ENCODE peak calls at places on chromosomes 5 and 9, in six cellular contexts. B is fibroblast of lung, S is MM.1S, V is GM23248, O is PC-3, L is GM23338. N is an unnamed sample. For H3K4me1, the result is how much of the 10 kb centered on the place peaks cover.

GRCh38 chr9:113131689-113132151 is 19.1 kb upstream of the SLC31A2 start:
- DNase-seq in S (peak), O (peak), V (peak), B (peak), L (peak), N (peak)

GRCh38 chr9:70113403-70114022 is 69.9 kb downstream of the MAMDC2 start:
- DNase-seq in O (peak), L (peak), B (peak), V (peak), S (peak), N (peak)

GRCh38 chr9:121692606-121693505 is 41.4 kb downstream of the DAB2IP start:
- DNase-seq in O (peak), B (no peak), S (no peak), V (peak), L (peak), N (peak)

GRCh38 chr5:61811052-61811451 is 479.0 kb downstream of the ZSWIM6 start:
- DNase-seq in O (no peak), V (peak), S (no peak), L (no peak), B (no peak), N (no peak)

GRCh38 chr9:112789493-112789892 is 38.9 kb downstream of the SNX30 start:
- DNase-seq in V (peak), B (no peak), L (no peak), O (no peak), S (peak), N (no peak)

GRCh38 chr5:73960426-73960825 is 334.4 kb downstream of the ARHGEF28 start:
- DNase-seq in L (no peak), O (no peak), B (no peak), S (no peak), V (no peak), N (no peak)

GRCh38 chr5:117681431-117681830 is 1106.8 kb upstream of the SEMA6A start:
- DNase-seq in S (peak), V (no peak), B (no peak), O (no peak), L (no peak), N (no peak)

GRCh38 chr5:138210985-138211384 is 2.1 kb downstream of the CDC23 start:
- DNase-seq in V (no peak), B (no peak), L (no peak), S (no peak), O (no peak), N (no peak)

GRCh38 chr5:56094579-56095361 is 100.0 kb upstream of the IL6ST start:
- DNase-seq in O (no peak), B (no peak), S (no peak), V (no peak), L (no peak), N (no peak)

GRCh38 chr5:68245325-68245724 is 29.8 kb downstream of the PIK3R1 start:
- DNase-seq in V (peak), L (no peak), O (no peak), B (peak), S (no peak), N (no peak)

GRCh38 chr9:81125446-81126092 is 563.8 kb downstream of the TLE1 start:
- DNase-seq in V (no peak), B (no peak), S (no peak), O (peak), L (no peak), N (no peak)

GRCh38 chr5:17255471-17256016 is 38.1 kb downstream of the BASP1 start:
- DNase-seq in S (no peak), L (no peak), V (peak), B (peak), O (peak), N (no peak)

GRCh38 chr5:150397749-150398431 is 14.8 kb downstream of the CD74 start:
- DNase-seq in B (no peak), V (no peak), S (no peak), L (no peak), O (no peak), N (no peak)

GRCh38 chr9:107737987-107738743 is 248.6 kb upstream of the KLF4 start:
- DNase-seq in B (peak), O (peak), S (no peak), L (no peak), V (peak), N (peak)

GRCh38 chr5:28117273-28118065 is 1079.1 kb upstream of the CDH9 start:
- DNase-seq in L (no peak), S (no peak), O (no peak), B (no peak), V (no peak), N (no peak)

GRCh38 chr9:117470455-117470854 is 55.6 kb upstream of the ASTN2 start:
- DNase-seq in L (no peak), V (no peak), O (no peak), S (no peak), B (no peak), N (no peak)

GRCh38 chr5:124524552-124525232 is 221.7 kb downstream of the ZNF608 start:
- DNase-seq in V (no peak), O (no peak), L (no peak), B (no peak), S (peak), N (no peak)

GRCh38 chr5:35771321-35771720 is 85.4 kb upstream of the IL7R start:
- DNase-seq in B (peak), L (no peak), V (peak), O (peak), S (no peak), N (no peak)

GRCh38 chr9:90100014-90100413 is 495.2 kb downstream of the GADD45G start:
- DNase-seq in V (peak), B (peak), L (no peak), S (no peak), O (no peak), N (no peak)

GRCh38 chr9:90175257-90175656 is 467.4 kb downstream of the DIRAS2 start:
- DNase-seq in B (no peak), S (no peak), V (no peak), O (no peak), L (no peak), N (no peak)

GRCh38 chr5:65103674-65104035 is 334.9 kb downstream of the CWC27 start:
- DNase-seq in O (no peak), B (no peak), V (no peak), S (no peak), L (peak), N (no peak)

GRCh38 chr9:77131411-77131810 is 45.9 kb upstream of the VPS13A start:
- DNase-seq in S (no peak), O (no peak), L (no peak), V (no peak), B (no peak), N (peak)

GRCh38 chr9:128118472-128118857 is 9.1 kb downstream of the PTGES2 start:
- DNase-seq in O (no peak), B (no peak), L (no peak), S (no peak), V (no peak), N (no peak)

GRCh38 chr5:55800924-55801323 is 50.2 kb upstream of the IL31RA start:
- DNase-seq in L (no peak), O (no peak), V (no peak), B (no peak), S (no peak), N (no peak)

GRCh38 chr5:168883253-168883880 is 304.2 kb upstream of the PANK3 start:
- DNase-seq in V (no peak), B (no peak), S (no peak), O (no peak), L (peak), N (no peak)

GRCh38 chr5:168882283-168882682 is 303.1 kb upstream of the PANK3 start:
- DNase-seq in O (no peak), B (no peak), L (no peak), V (no peak), S (no peak), N (no peak)

GRCh38 chr5:168885324-168886120 is 306.4 kb upstream of the PANK3 start:
- DNase-seq in V (peak), B (no peak), S (no peak), O (no peak), L (no peak), N (no peak)

GRCh38 chr5:168886153-168886552 is 307.0 kb upstream of the PANK3 start:
- DNase-seq in L (no peak), O (no peak), B (no peak), V (no peak), S (no peak), N (no peak)

GRCh38 chr5:168884040-168884439 is 304.9 kb upstream of the PANK3 start:
- DNase-seq in V (no peak), B (no peak), O (no peak), L (no peak), S (no peak), N (no peak)
- H3K4me1 ChIP-seq in V (under half), B (under half), O (under half), L (under half), S (under half), N (half or more)

DNA sequence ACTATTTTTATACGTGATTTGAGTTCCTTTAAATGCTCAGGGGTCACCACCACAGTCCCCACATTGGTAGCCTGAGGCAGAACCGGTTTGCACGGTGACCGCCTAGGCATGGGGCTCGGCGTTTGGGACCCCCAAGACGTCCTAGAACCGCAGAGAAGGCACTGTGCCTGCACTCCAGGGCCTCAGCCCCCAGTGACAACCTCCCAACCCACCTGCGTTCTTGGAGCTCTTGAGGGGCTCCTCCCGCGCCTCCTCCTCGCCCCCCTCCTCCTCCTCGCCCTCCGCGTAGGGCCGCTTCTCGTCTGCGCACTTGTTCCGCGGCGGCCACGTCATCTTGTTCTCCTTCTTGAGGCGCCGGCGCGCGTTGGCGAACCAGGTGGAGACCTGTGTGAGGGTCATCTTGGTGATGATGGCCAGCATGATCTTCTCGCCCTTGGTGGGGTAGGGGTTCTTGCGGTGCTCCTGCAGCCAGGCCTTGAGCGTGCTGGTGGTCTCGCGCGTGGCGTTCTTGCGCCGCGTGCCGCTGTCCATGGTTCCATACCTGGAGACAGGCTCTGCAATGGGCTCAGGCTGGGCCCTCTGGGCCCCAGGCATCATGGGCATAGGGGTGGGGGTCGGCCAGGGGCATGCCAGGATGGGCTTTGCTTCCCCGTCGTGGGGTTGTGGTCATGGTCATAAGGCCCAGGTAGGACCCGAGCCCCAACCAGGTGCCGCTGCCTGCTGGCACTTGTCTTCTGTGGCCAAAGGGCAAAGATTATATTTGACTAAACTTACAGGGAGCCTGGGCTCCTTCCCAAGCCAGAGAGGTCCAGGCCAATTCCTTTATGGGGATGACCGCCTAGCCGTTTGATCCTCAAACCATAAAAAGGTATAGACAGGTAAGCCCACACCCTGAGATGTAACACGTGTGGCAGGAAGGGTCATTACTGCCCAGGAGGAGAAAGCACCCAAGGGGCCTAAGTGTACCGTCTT is 3.1 kb downstream of the IRX4 start:
- DNase-seq in S (no peak), V (no peak), B (no peak), O (no peak), L (peak), N (no peak)
- TF ChIP-seq EZH2 in S (no peak), V (peak), B (peak), O (no peak), L (peak), N (no peak)

GRCh38 chr5:98783051-98783649 is 9.7 kb downstream of the RGMB start:
- DNase-seq in V (peak), S (no peak), O (no peak), L (no peak), B (no peak), N (no peak)

GRCh38 chr5:98781964-98782363 is 8.5 kb downstream of the RGMB start:
- DNase-seq in O (no peak), B (no peak), L (no peak), V (peak), S (no peak), N (no peak)

GRCh38 chr5:98780390-98780789 is 6.9 kb downstream of the RGMB start:
- DNase-seq in V (peak), L (no peak), S (no peak), B (no peak), O (peak), N (no peak)

GRCh38 chr5:98779264-98779877 is 5.9 kb downstream of the RGMB start:
- DNase-seq in B (no peak), S (no peak), V (peak), O (no peak), L (no peak), N (no peak)

GRCh38 chr5:98781520-98781919 is 8.1 kb downstream of the RGMB start:
- DNase-seq in B (no peak), S (no peak), O (no peak), L (no peak), V (peak), N (no peak)
- H3K4me1 ChIP-seq in B (under half), S (under half), O (half or more), L (under half), V (half or more), N (under half)

DNA sequence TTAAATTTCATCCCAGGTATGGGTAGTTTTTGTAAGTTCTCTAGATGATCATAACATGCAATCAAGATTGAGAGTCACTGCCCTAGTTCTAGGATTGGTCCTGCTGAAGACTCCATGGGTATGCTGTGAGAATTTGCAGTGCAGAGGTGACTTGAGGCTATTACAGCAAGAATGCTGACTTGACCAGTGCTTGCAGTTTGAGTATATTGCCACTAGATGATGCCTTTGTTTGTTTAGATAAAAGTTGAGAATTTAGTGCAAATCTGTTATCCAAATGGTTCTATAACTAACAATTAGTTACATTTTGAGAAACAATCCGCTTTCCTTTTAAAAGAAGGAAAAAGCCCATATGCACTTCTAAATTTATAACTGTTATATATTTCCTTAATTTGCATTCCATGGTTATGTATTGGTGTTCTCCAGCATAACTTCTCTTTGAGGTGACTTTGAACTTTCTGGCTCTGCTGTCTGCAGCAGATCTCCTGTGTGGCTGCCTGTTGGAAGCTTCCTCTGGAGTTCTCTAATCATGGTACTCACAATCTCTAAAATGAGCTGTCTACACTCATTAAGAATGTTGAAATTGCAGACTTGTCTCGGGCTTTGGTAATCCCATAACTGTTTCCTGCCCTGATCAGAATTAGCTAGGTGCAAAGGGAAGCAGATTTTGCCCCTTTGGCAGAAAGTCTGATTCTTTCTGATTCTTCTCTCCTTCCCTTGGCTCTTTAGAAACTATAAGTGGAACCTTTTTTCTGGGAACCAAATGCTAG is 24.9 kb downstream of the MELK start:
- DNase-seq in O (peak), B (peak), L (peak), V (peak), S (no peak), N (peak)
- TF ChIP-seq EZH2 in O (no peak), B (no peak), L (no peak), V (no peak), S (no peak), N (no peak)

GRCh38 chr9:137665697-137666504 is 47.1 kb downstream of the EHMT1 start:
- DNase-seq in B (peak), V (peak), O (no peak), L (peak), S (no peak), N (peak)
- H3K4me1 ChIP-seq in B (under half), V (under half), O (under half), L (half or more), S (under half), N (under half)

GRCh38 chr5:154611341-154611767 is 133.3 kb upstream of the HAND1 start:
- DNase-seq in V (peak), S (no peak), L (peak), O (no peak), B (peak), N (no peak)
- TF ChIP-seq EZH2 in V (peak), S (no peak), L (peak), O (no peak), B (peak), N (no peak)

DNA sequence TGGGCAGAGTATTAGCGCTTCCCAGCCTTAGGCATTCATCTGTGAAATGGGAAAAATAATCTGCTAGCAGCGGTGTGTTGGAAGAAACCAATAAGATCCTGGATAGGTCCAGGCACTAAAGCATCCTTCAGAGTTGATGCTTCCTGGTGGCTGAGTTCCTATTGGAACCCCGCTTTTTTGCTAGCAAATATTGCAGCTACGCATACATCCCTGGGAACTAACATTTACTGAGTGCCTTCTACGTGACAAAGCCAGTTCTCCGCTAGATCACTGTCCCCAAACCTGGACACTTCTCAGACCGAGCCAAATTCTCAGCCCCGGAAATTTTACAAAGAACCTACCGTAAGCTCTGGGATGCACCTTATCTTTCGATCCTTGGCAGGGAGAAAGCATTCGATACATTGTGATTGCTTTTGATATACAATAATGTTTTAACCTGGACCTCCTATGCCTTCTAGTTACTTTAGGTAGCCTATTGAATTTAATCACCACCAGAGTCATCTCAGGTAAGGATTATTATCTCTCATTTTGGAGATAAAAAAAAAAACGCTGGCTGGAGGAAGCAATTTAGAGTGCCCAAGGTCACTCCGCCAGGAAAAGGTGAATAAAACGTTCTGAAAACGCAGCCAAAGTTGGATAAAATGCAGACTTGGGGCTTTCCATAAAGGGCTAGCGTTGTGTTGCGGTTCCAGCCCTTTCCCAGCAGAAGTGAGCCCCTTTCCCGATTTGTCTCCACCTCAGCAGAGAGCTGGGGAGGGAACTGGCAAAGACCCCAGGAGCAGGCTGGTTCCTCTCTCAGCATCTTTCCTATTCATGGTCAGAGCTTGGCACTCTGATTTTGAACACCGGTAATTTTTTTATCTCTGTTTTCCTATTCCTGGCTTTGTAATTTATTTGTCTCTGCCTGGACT is 2.6 kb upstream of the MSX2 start:
- DNase-seq in B (no peak), V (no peak), L (no peak), S (no peak), O (no peak), N (no peak)
- H3K4me1 ChIP-seq in B (under half), V (under half), L (half or more), S (under half), O (under half), N (under half)

GRCh38 chr9:126609711-126610388 is 3.9 kb upstream of the LMX1B start:
- DNase-seq in L (no peak), S (no peak), V (no peak), O (no peak), B (no peak), N (no peak)
- TF ChIP-seq EZH2 in L (peak), S (no peak), V (no peak), O (no peak), B (peak), N (no peak)

GRCh38 chr5:142644127-142644526 is 41.8 kb downstream of the FGF1 start:
- DNase-seq in V (peak), L (no peak), O (peak), B (no peak), S (no peak), N (no peak)
- H3K4me1 ChIP-seq in V (under half), L (under half), O (under half), B (under half), S (under half), N (under half)

GRCh38 chr9:126722922-126723806 is 81.7 kb upstream of the ZBTB43 start:
- DNase-seq in O (no peak), B (no peak), V (peak), S (peak), L (peak), N (peak)

GRCh38 chr9:126722252-126722921 is 82.5 kb upstream of the ZBTB43 start:
- DNase-seq in V (peak), L (peak), B (peak), O (peak), S (peak), N (peak)

GRCh38 chr9:126724226-126724625 is 80.6 kb upstream of the ZBTB43 start:
- DNase-seq in S (no peak), O (peak), B (no peak), V (peak), L (no peak), N (no peak)

GRCh38 chr9:126721531-126722098 is 83.2 kb upstream of the ZBTB43 start:
- DNase-seq in V (no peak), O (no peak), B (no peak), S (no peak), L (no peak), N (no peak)

DNA sequence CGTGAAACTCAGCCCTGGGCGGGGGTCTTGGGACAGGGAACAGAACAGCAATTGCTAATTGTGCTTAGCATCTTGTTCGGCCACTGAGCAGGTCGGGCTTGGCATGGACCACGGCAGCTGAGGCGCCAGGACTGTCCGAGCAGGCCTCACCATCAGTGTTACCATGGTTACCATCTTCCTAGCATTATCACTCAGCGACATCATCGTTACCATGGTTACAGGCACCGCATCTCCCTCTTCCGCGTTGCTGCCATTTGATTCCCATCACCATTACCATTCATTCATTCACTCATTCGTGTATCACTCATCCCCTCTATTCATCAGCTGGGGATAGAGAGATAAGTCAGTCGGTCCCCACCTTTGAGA is 81.0 kb upstream of the ZBTB43 start:
- DNase-seq in V (no peak), L (peak), S (no peak), B (no peak), O (no peak), N (no peak)
- TF ChIP-seq EZH2 in V (no peak), L (no peak), S (no peak), B (peak), O (no peak), N (no peak)